ENCODE peak calls at places on chromosome 2, in six cellular contexts. B is neural crest cell, I is KBM-7, X is glomerular endothelial cell, M is activated T-helper 1 cell treated with Interleukin-2 at 50 U/mL for 16 hours, A is NCI-H446 treated with DMSO at 0.1 percent for 48 hours. V is an unnamed sample.
A peak's percentile ranks its signal among the peaks of the same experiment; 100 is the strongest.

GRCh38 chr2:140797718-140798117 is 1333.1 kb downstream of the LRP1B start:
- DNase-seq in B (no peak), I (no peak), X (no peak), M (no peak), A (no peak), V (no peak)

GRCh38 chr2:98816281-98816680 is 85.3 kb upstream of the MGAT4A start:
- DNase-seq in B (no peak), I (no peak), X (no peak), M (no peak), A (no peak), V (no peak)

GRCh38 chr2:131092409-131093065 is 723 bp downstream of the FAM168B start:
- DNase-seq in B (no peak), I (peak; percentile 20), X (no peak), M (no peak), A (no peak), V (no peak)

GRCh38 chr2:53448591-53448990 is 319.0 kb upstream of the CHAC2 start:
- DNase-seq in B (no peak), I (no peak), X (no peak), M (no peak), A (no peak), V (no peak)

GRCh38 chr2:74006424-74006823 is 21.7 kb downstream of the TET3 start:
- DNase-seq in B (no peak), I (no peak), X (no peak), M (no peak), A (no peak), V (no peak)

GRCh38 chr2:128973566-128973965 is 654.9 kb upstream of the HS6ST1 start:
- DNase-seq in B (no peak), I (no peak), X (no peak), M (no peak), A (no peak), V (no peak)

GRCh38 chr2:237624565-237624964 is 2.8 kb upstream of the LRRFIP1 start:
- DNase-seq in B (no peak), I (peak; percentile 26), X (no peak), M (no peak), A (no peak), V (no peak)

GRCh38 chr2:88638743-88639142 is 11.5 kb upstream of the EIF2AK3 start:
- DNase-seq in B (no peak), I (no peak), X (no peak), M (no peak), A (no peak), V (peak; percentile 48)

GRCh38 chr2:37614061-37614802 is 57.2 kb downstream of the CDC42EP3 start:
- DNase-seq in B (no peak), I (no peak), X (no peak), M (no peak), A (no peak), V (no peak)

GRCh38 chr2:1612391-1613077 is 131.8 kb downstream of the PXDN start:
- DNase-seq in B (no peak), I (no peak), X (no peak), M (no peak), A (no peak), V (no peak)

V was measured in activated CD4-positive, alpha-beta memory T cell treated with anti-CD3 and anti-CD28 coated beads, Interleukin-2, amount 10 ng/mL, durations not matched to agents 7 days and 5 days.